ENCODE peak calls at places on chromosomes 6 and 20, in five cellular contexts. F, I, D, Y and M are unnamed samples. For H3K36me3, the result is how much of the 10 kb centered on the place peaks cover.

GRCh38 chr6:30690403-30691207 is at the start of gene NRM:
- DNase-seq in I (peak), Y (peak), F (peak), D (no peak), M (peak)

GRCh38 chr6:81253821-81254220 is 498.7 kb downstream of the TENT5A start:
- DNase-seq in F (no peak), D (no peak), I (no peak), Y (no peak), M (no peak)

GRCh38 chr6:90311569-90311968 is 14.9 kb upstream of the BACH2 start:
- DNase-seq in Y (no peak), F (no peak), I (no peak), D (no peak), M (no peak)

GRCh38 chr20:1330075-1330830 is 1.3 kb upstream of the SDCBP2 start:
- DNase-seq in Y (peak), I (peak), F (peak), D (peak), M (peak)

GRCh38 chr6:167839755-167840154 is 13.0 kb downstream of the AFDN start:
- DNase-seq in I (no peak), D (no peak), Y (no peak), F (no peak), M (no peak)

GRCh38 chr6:166365806-166366205 is 16.9 kb downstream of the MPC1 start:
- DNase-seq in I (no peak), D (no peak), Y (no peak), F (no peak), M (no peak)

GRCh38 chr20:26169506-26169905 is 472.9 kb upstream of the ZNF337 start:
- DNase-seq in F (no peak), I (no peak), D (no peak), Y (no peak), M (no peak)

GRCh38 chr6:158142789-158143188 is 25.3 kb downstream of the SERAC1 start:
- DNase-seq in D (no peak), I (no peak), F (no peak), Y (no peak), M (no peak)

GRCh38 chr20:35663516-35663812 is 1.2 kb downstream of the CPNE1 start:
- DNase-seq in D (no peak), F (no peak), Y (no peak), I (no peak), M (no peak)

GRCh38 chr6:169621311-169621710 is 80.5 kb downstream of the WDR27 start:
- DNase-seq in I (no peak), F (no peak), Y (no peak), D (no peak), M (no peak)

GRCh38 chr6:74606488-74607135 is 599.2 kb downstream of the COL12A1 start:
- DNase-seq in I (no peak), Y (no peak), D (no peak), F (no peak), M (no peak)

GRCh38 chr6:105648276-105648675 is 245.4 kb upstream of the PREP start:
- DNase-seq in I (no peak), D (no peak), Y (no peak), F (no peak), M (no peak)

GRCh38 chr6:107221519-107221918 is 106.2 kb upstream of the BEND3 start:
- DNase-seq in Y (no peak), I (no peak), F (no peak), D (no peak), M (no peak)

GRCh38 chr6:134436281-134436815 is 118.4 kb upstream of the SGK1 start:
- DNase-seq in Y (peak), F (peak), D (peak), I (peak), M (no peak)

GRCh38 chr6:169269180-169270076 is 15.8 kb upstream of the THBS2 start:
- DNase-seq in I (no peak), D (no peak), F (peak), Y (peak), M (peak)

GRCh38 chr6:137191238-137191637 is 17.8 kb upstream of the IL22RA2 start:
- DNase-seq in F (no peak), Y (no peak), I (no peak), D (no peak), M (no peak)

GRCh38 chr6:137495652-137496391 is 1.6 kb upstream of the OLIG3 start:
- DNase-seq in D (no peak), I (no peak), Y (no peak), F (no peak), M (peak)

GRCh38 chr6:36839819-36840379 is 655 bp upstream of the CPNE5 start:
- DNase-seq in D (no peak), Y (no peak), F (peak), I (no peak), M (no peak)

GRCh38 chr20:63234693-63235398 is 859 bp upstream of the BIRC7 start:
- DNase-seq in I (no peak), Y (peak), F (no peak), D (no peak), M (no peak)

GRCh38 chr6:110654096-110654820 is 161.0 kb downstream of the CDK19 start:
- DNase-seq in D (no peak), F (no peak), I (no peak), Y (no peak), M (no peak)

GRCh38 chr6:170152989-170153388 is 137.9 kb downstream of the DLL1 start:
- DNase-seq in F (no peak), D (no peak), I (peak), Y (peak), M (no peak)

GRCh38 chr6:6689413-6690143 is 101.1 kb downstream of the LY86 start:
- DNase-seq in I (no peak), Y (no peak), D (no peak), F (no peak), M (no peak)

GRCh38 chr6:82111114-82111513 is 136.4 kb downstream of the IBTK start:
- DNase-seq in D (no peak), F (no peak), I (no peak), Y (no peak), M (no peak)

GRCh38 chr6:137977814-137978213 is 110.8 kb downstream of the TNFAIP3 start:
- DNase-seq in I (no peak), Y (no peak), D (no peak), F (no peak), M (no peak)

GRCh38 chr6:73768630-73769029 is 72.6 kb downstream of the CD109 start:
- DNase-seq in F (no peak), Y (no peak), I (no peak), D (no peak), M (no peak)

GRCh38 chr6:61809004-61809595 is 476.9 kb downstream of the KHDRBS2 start:
- DNase-seq in F (no peak), Y (no peak), I (no peak), D (no peak), M (no peak)

GRCh38 chr6:151512481-151512880 is 18.7 kb downstream of the CCDC170 start:
- DNase-seq in I (no peak), Y (no peak), F (no peak), D (no peak), M (no peak)

GRCh38 chr6:151509048-151509447 is 15.2 kb downstream of the CCDC170 start:
- DNase-seq in Y (no peak), F (no peak), D (no peak), I (no peak), M (no peak)

DNA sequence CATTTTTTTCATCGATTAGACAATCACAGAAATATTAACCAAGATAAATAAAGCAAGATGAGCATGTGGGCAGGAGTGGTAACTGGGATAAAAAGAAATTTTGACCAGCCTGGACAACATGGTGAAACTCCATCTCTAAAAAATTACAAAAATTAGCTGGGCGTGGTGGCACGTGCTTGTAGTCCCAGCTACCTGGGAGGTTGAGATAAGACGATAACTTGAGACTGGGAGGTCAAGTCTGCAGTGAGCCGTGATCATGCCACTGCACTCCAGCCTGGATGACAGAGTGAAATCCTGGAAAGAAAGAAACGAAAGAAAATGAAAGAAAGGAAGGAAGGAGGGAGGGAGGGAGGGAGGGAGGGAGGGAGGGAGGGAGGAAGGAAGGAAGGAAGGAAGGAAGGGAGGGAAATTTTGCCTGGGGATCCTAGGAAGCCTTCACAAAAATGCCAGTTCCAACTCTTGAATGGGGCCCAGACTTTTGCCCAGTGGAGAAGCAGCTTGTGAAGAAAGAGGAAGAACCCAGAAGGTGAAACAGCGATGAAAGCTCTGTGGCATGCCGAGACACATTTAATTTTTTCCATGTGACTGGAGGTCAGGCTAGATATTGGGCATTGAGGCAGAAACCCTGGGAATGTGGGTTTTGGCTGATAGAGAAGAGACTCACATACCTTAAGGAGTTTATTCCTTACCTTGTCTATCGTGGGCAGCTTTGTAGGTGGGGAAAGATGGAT is 20.3 kb downstream of the CCDC170 start:
- DNase-seq in Y (no peak), D (no peak), F (no peak), I (no peak), M (no peak)
- TF ChIP-seq EP300 in Y (no peak), D (no peak), F (no peak), I (no peak), M (no peak)

DNA sequence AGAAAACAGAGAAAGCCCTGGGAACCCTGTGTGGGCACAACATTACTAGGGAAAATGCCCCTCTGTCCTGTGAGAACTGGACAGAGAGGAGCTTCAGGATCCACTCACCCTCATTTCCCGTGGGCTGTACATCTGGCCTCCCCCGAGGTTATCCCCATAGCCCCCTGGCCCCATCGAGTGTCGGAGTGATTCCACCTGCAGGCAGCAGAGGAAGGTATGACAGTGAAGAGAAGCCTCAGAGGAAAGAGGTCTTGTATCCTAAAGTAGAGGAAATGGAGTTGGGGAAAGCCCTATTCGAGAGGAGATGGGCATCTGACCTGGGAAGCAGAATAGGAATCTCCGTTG is 2.4 kb upstream of the AGER start:
- DNase-seq in Y (no peak), I (no peak), F (no peak), D (no peak), M (no peak)
- H3K36me3 ChIP-seq in Y (under half), I (under half), F (under half), D (under half), M (under half)

DNA sequence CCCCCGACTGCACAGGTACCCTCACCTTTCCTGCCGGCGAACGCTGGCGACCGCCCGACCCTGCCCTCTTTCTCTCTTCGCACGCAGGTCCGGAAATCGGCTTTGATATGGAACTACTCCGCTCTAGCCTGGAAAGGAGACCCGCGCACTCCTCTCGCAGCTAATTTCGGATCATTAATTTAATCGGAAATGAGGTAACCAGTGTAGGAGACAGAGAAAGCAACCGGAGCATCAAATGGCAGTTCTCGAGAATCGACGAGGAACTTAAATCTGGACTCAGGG is 946 bp upstream of the ATXN1 start:
- DNase-seq in D (no peak), I (no peak), Y (no peak), F (no peak), M (no peak)
- TF ChIP-seq POLR2A in D (no peak), I (no peak), Y (no peak), F (no peak), M (no peak)

GRCh38 chr20:2800590-2801458 is at the start of gene CPXM1:
- DNase-seq in I (no peak), D (no peak), Y (no peak), F (no peak), M (no peak)
- TF ChIP-seq EP300 in I (no peak), D (no peak), Y (no peak), F (no peak), M (no peak)

DNA sequence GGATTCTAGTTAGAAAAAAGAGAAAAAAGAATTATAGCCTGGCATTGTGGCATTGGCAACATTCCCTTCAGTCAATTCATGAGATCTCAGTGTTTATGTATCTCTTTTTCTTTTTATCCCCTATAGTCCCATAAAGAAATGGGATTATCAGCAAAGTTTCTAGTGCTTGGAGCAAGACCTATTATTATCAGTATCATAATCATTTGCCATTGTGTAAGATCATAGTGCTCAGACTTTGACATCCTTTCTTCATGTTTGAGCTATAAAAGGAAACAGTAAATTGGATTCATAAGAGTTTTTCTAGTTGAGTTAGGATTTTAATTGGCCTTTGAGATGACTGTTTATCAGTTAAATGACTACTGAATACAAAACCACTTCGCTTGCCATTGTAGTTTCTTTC is 295.6 kb downstream of the GRIK2 start:
- DNase-seq in I (no peak), Y (no peak), D (no peak), F (no peak), M (no peak)
- H3K36me3 ChIP-seq in I (under half), Y (under half), D (under half), F (under half), M (under half)

GRCh38 chr20:32129863-32130262 is 20.3 kb downstream of the TM9SF4 start:
- DNase-seq in I (no peak), F (no peak), Y (no peak), D (no peak), M (no peak)
- TF ChIP-seq POLR2A in I (no peak), F (no peak), Y (no peak), D (no peak), M (no peak)

GRCh38 chr20:39638671-39639070 is 676.5 kb downstream of the DHX35 start:
- DNase-seq in D (no peak), I (no peak), F (no peak), Y (no peak), M (peak)
- TF ChIP-seq EP300 in D (no peak), I (no peak), F (no peak), Y (no peak), M (no peak)

GRCh38 chr6:17656092-17656491 is 50.6 kb downstream of the NUP153 start:
- DNase-seq in D (no peak), I (no peak), Y (no peak), F (no peak), M (no peak)
- H3K36me3 ChIP-seq in D (under half), I (under half), Y (under half), F (under half), M (under half)